ENCODE peak calls at places on chromosome 6, in eight cellular contexts. D, N, W, J, U, X, G and V are unnamed samples.

GRCh38 chr6:5752282-5752681 is 254.4 kb downstream of the NRN1 start:
- DNase-seq in D (peak; percentile 89), X (peak; percentile 54), U (no peak), N (peak; percentile 66), W (no peak), J (no peak), G (no peak), V (peak; percentile 29)

GRCh38 chr6:41122373-41122772 is 31.8 kb downstream of the TREML1 start:
- DNase-seq in W (no peak), J (no peak), D (no peak), U (no peak), G (no peak), X (peak; percentile 11), N (no peak), V (no peak)

GRCh38 chr6:43435682-43436437 is 8.5 kb downstream of the ABCC10 start:
- DNase-seq in G (no peak), D (no peak), J (no peak), W (no peak), U (no peak), X (no peak), N (no peak), V (no peak)

GRCh38 chr6:53827485-53827884 is 32.7 kb downstream of the LRRC1 start:
- DNase-seq in X (no peak), W (no peak), N (peak; percentile 34), G (no peak), D (peak; percentile 19), U (no peak), J (no peak), V (no peak)

GRCh38 chr6:68026483-68026882 is 608.6 kb upstream of the ADGRB3 start:
- DNase-seq in N (no peak), J (no peak), G (no peak), W (no peak), D (no peak), U (no peak), X (no peak), V (no peak)

GRCh38 chr6:139291813-139292619 is at the start of gene TXLNB:
- DNase-seq in D (peak; percentile 67), X (no peak), W (no peak), N (peak; percentile 81), U (peak; percentile 67), J (no peak), G (peak; percentile 27), V (no peak)

GRCh38 chr6:26412225-26412624 is 10.2 kb downstream of the BTN3A1 start:
- DNase-seq in D (no peak), U (no peak), N (no peak), X (no peak), G (no peak), J (no peak), W (no peak), V (no peak)

GRCh38 chr6:29919506-29919905 is 22.8 kb upstream of the HLA-A start:
- DNase-seq in U (no peak), N (no peak), J (no peak), W (no peak), X (no peak), G (no peak), D (no peak), V (no peak)